ENCODE peak calls at places on chromosome 7, in nine cellular contexts. One of them, this sample, is unnamed.

GRCh38 chr7:119175916-119176627 is 951.6 kb downstream of the ANKRD7 start:
- DNase-seq in A549: peak; percentile 2
- DNase-seq in HepG2: peak; percentile 67
- DNase-seq in tibial nerve: peak; percentile 75
- DNase-seq in SJSA1: peak; percentile 33
- DNase-seq in psoas muscle: no peak
- DNase-seq in right atrium auricular region: no peak
- DNase-seq in astrocyte: peak; percentile 47
- DNase-seq in cardiac muscle cell: peak; percentile 70
- DNase-seq in this sample: no peak

GRCh38 chr7:137343483-137343841 is at the start of gene PTN:
- DNase-seq in A549: no peak
- DNase-seq in HepG2: no peak
- DNase-seq in tibial nerve: no peak
- DNase-seq in SJSA1: peak; percentile 73
- DNase-seq in psoas muscle: peak; percentile 25
- DNase-seq in right atrium auricular region: peak; percentile 70
- DNase-seq in astrocyte: peak; percentile 77
- DNase-seq in cardiac muscle cell: peak; percentile 53
- DNase-seq in this sample: no peak

GRCh38 chr7:78279035-78279434 is 480.5 kb downstream of the PHTF2 start:
- DNase-seq in A549: no peak
- DNase-seq in HepG2: no peak
- DNase-seq in tibial nerve: no peak
- DNase-seq in SJSA1: peak; percentile 3
- DNase-seq in psoas muscle: no peak
- DNase-seq in right atrium auricular region: no peak
- DNase-seq in astrocyte: peak; percentile 81
- DNase-seq in cardiac muscle cell: peak; percentile 54
- DNase-seq in this sample: no peak

GRCh38 chr7:138741453-138741735 is 40.2 kb upstream of the SVOPL start:
- DNase-seq in A549: no peak
- DNase-seq in HepG2: no peak
- DNase-seq in tibial nerve: no peak
- DNase-seq in SJSA1: no peak
- DNase-seq in psoas muscle: no peak
- DNase-seq in right atrium auricular region: no peak
- DNase-seq in astrocyte: no peak
- DNase-seq in cardiac muscle cell: no peak
- DNase-seq in this sample: no peak

GRCh38 chr7:101953248-101953819 is 135.9 kb downstream of the CUX1 start:
- DNase-seq in A549: no peak
- DNase-seq in HepG2: no peak
- DNase-seq in tibial nerve: no peak
- DNase-seq in SJSA1: no peak
- DNase-seq in psoas muscle: peak; percentile 57
- DNase-seq in right atrium auricular region: no peak
- DNase-seq in astrocyte: peak; percentile 86
- DNase-seq in cardiac muscle cell: peak; percentile 97
- DNase-seq in this sample: no peak

GRCh38 chr7:94264756-94265155 is 129.9 kb upstream of the COL1A2 start:
- DNase-seq in A549: no peak
- DNase-seq in HepG2: no peak
- DNase-seq in tibial nerve: no peak
- DNase-seq in SJSA1: no peak
- DNase-seq in psoas muscle: no peak
- DNase-seq in right atrium auricular region: no peak
- DNase-seq in astrocyte: no peak
- DNase-seq in cardiac muscle cell: no peak
- DNase-seq in this sample: no peak

GRCh38 chr7:99221866-99222265 is 14.0 kb upstream of the KPNA7 start:
- DNase-seq in A549: no peak
- DNase-seq in HepG2: no peak
- DNase-seq in tibial nerve: no peak
- DNase-seq in SJSA1: no peak
- DNase-seq in psoas muscle: no peak
- DNase-seq in right atrium auricular region: no peak
- DNase-seq in astrocyte: no peak
- DNase-seq in cardiac muscle cell: no peak
- DNase-seq in this sample: no peak

GRCh38 chr7:3436746-3437145 is 135.7 kb downstream of the SDK1 start:
- DNase-seq in A549: peak; percentile 29
- DNase-seq in HepG2: no peak
- DNase-seq in tibial nerve: no peak
- DNase-seq in SJSA1: peak; percentile 89
- DNase-seq in psoas muscle: no peak
- DNase-seq in right atrium auricular region: no peak
- DNase-seq in astrocyte: peak; percentile 82
- DNase-seq in cardiac muscle cell: peak; percentile 56
- DNase-seq in this sample: no peak

GRCh38 chr7:45099891-45100760 is 11.4 kb upstream of the NACAD start:
- DNase-seq in A549: no peak
- DNase-seq in HepG2: no peak
- DNase-seq in tibial nerve: no peak
- DNase-seq in SJSA1: no peak
- DNase-seq in psoas muscle: no peak
- DNase-seq in right atrium auricular region: no peak
- DNase-seq in astrocyte: no peak
- DNase-seq in cardiac muscle cell: no peak
- DNase-seq in this sample: no peak

GRCh38 chr7:112510032-112510742 is 29.4 kb downstream of the LSMEM1 start:
- DNase-seq in A549: no peak
- DNase-seq in HepG2: no peak
- DNase-seq in tibial nerve: no peak
- DNase-seq in SJSA1: peak; percentile 14
- DNase-seq in psoas muscle: no peak
- DNase-seq in right atrium auricular region: no peak
- DNase-seq in astrocyte: peak; percentile 86
- DNase-seq in cardiac muscle cell: peak; percentile 80
- DNase-seq in this sample: no peak

GRCh38 chr7:106344861-106345260 is 60.1 kb upstream of the NAMPT start:
- DNase-seq in A549: no peak
- DNase-seq in HepG2: no peak
- DNase-seq in tibial nerve: peak; percentile 23
- DNase-seq in SJSA1: peak; percentile 14
- DNase-seq in psoas muscle: no peak
- DNase-seq in right atrium auricular region: no peak
- DNase-seq in astrocyte: peak; percentile 46
- DNase-seq in cardiac muscle cell: peak; percentile 57
- DNase-seq in this sample: no peak

GRCh38 chr7:85682819-85683218 is 496.0 kb upstream of the SEMA3D start:
- DNase-seq in A549: no peak
- DNase-seq in HepG2: no peak
- DNase-seq in tibial nerve: no peak
- DNase-seq in SJSA1: no peak
- DNase-seq in psoas muscle: no peak
- DNase-seq in right atrium auricular region: no peak
- DNase-seq in astrocyte: peak; percentile 26
- DNase-seq in cardiac muscle cell: peak; percentile 45
- DNase-seq in this sample: no peak

GRCh38 chr7:78284945-78285344 is 486.4 kb downstream of the PHTF2 start:
- DNase-seq in A549: no peak
- DNase-seq in HepG2: no peak
- DNase-seq in tibial nerve: no peak
- DNase-seq in SJSA1: no peak
- DNase-seq in psoas muscle: no peak
- DNase-seq in right atrium auricular region: no peak
- DNase-seq in astrocyte: peak; percentile 33
- DNase-seq in cardiac muscle cell: no peak
- DNase-seq in this sample: no peak

GRCh38 chr7:95190515-95190914 is 133.8 kb downstream of the PON1 start:
- DNase-seq in A549: no peak
- DNase-seq in HepG2: peak; percentile 18
- DNase-seq in tibial nerve: no peak
- DNase-seq in SJSA1: no peak
- DNase-seq in psoas muscle: no peak
- DNase-seq in right atrium auricular region: no peak
- DNase-seq in astrocyte: no peak
- DNase-seq in cardiac muscle cell: no peak
- DNase-seq in this sample: no peak

GRCh38 chr7:2941201-2941859 is 97.2 kb upstream of the GNA12 start:
- DNase-seq in A549: no peak
- DNase-seq in HepG2: no peak
- DNase-seq in tibial nerve: no peak
- DNase-seq in SJSA1: no peak
- DNase-seq in psoas muscle: no peak
- DNase-seq in right atrium auricular region: no peak
- DNase-seq in astrocyte: no peak
- DNase-seq in cardiac muscle cell: no peak
- DNase-seq in this sample: no peak

GRCh38 chr7:100546129-100546867 is 7.3 kb downstream of the AGFG2 start:
- DNase-seq in A549: peak; percentile 63
- DNase-seq in HepG2: peak; percentile 96
- DNase-seq in tibial nerve: no peak
- DNase-seq in SJSA1: no peak
- DNase-seq in psoas muscle: no peak
- DNase-seq in right atrium auricular region: no peak
- DNase-seq in astrocyte: no peak
- DNase-seq in cardiac muscle cell: no peak
- DNase-seq in this sample: no peak

GRCh38 chr7:40680657-40681056 is 545.9 kb downstream of the SUGCT start:
- DNase-seq in A549: peak; percentile 29
- DNase-seq in HepG2: peak; percentile 28
- DNase-seq in tibial nerve: no peak
- DNase-seq in SJSA1: no peak
- DNase-seq in psoas muscle: no peak
- DNase-seq in right atrium auricular region: no peak
- DNase-seq in astrocyte: no peak
- DNase-seq in cardiac muscle cell: peak; percentile 40
- DNase-seq in this sample: no peak

GRCh38 chr7:97506728-97507127 is 225.2 kb upstream of the TAC1 start:
- DNase-seq in A549: no peak
- DNase-seq in HepG2: no peak
- DNase-seq in tibial nerve: no peak
- DNase-seq in SJSA1: no peak
- DNase-seq in psoas muscle: no peak
- DNase-seq in right atrium auricular region: no peak
- DNase-seq in astrocyte: no peak
- DNase-seq in cardiac muscle cell: no peak
- DNase-seq in this sample: no peak

GRCh38 chr7:112157072-112157471 is 49.1 kb downstream of the DOCK4 start:
- DNase-seq in A549: no peak
- DNase-seq in HepG2: no peak
- DNase-seq in tibial nerve: no peak
- DNase-seq in SJSA1: no peak
- DNase-seq in psoas muscle: no peak
- DNase-seq in right atrium auricular region: no peak
- DNase-seq in astrocyte: peak; percentile 96
- DNase-seq in cardiac muscle cell: peak; percentile 92
- DNase-seq in this sample: no peak

GRCh38 chr7:38975944-38976392 is 1.7 kb upstream of the POU6F2 start:
- DNase-seq in A549: no peak
- DNase-seq in HepG2: no peak
- DNase-seq in tibial nerve: no peak
- DNase-seq in SJSA1: no peak
- DNase-seq in psoas muscle: no peak
- DNase-seq in right atrium auricular region: no peak
- DNase-seq in astrocyte: no peak
- DNase-seq in cardiac muscle cell: no peak
- DNase-seq in this sample: no peak

GRCh38 chr7:36053589-36053988 is 99.5 kb upstream of the EEPD1 start:
- DNase-seq in A549: no peak
- DNase-seq in HepG2: no peak
- DNase-seq in tibial nerve: no peak
- DNase-seq in SJSA1: no peak
- DNase-seq in psoas muscle: no peak
- DNase-seq in right atrium auricular region: no peak
- DNase-seq in astrocyte: no peak
- DNase-seq in cardiac muscle cell: no peak
- DNase-seq in this sample: no peak

GRCh38 chr7:83015921-83016320 is 146.8 kb downstream of the PCLO start:
- DNase-seq in A549: no peak
- DNase-seq in HepG2: no peak
- DNase-seq in tibial nerve: no peak
- DNase-seq in SJSA1: no peak
- DNase-seq in psoas muscle: no peak
- DNase-seq in right atrium auricular region: no peak
- DNase-seq in astrocyte: no peak
- DNase-seq in cardiac muscle cell: no peak
- DNase-seq in this sample: no peak

DNA sequence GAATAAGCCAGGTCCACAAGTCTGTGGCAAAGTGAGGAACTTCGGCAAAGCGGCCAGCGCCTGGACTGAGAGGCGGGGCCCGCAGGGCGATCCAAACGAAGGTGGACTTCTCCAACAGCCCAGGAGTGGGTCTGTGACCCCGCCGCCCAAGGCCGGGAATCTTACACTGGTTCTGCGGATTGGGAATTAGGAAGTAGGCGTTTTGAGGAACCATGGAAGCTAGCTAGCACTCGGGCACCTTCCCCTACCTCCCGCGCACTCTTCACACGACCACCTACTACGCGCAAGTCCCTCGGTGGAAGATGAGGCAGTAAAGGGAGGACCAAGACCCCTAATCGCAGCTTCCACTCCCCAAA is 570 bp upstream of the ARF5 start:
- DNase-seq in A549: no peak
- DNase-seq in HepG2: no peak
- DNase-seq in tibial nerve: no peak
- DNase-seq in SJSA1: no peak
- DNase-seq in psoas muscle: no peak
- DNase-seq in right atrium auricular region: no peak
- DNase-seq in astrocyte: no peak
- DNase-seq in cardiac muscle cell: no peak
- DNase-seq in this sample: no peak
- H3K4me1 ChIP-seq in A549: peaks cover 23% of the 10 kb centered on the region
- H3K4me1 ChIP-seq in HepG2: peaks cover 51% of the 10 kb centered on the region
- H3K4me1 ChIP-seq in tibial nerve: peaks cover 53% of the 10 kb centered on the region
- H3K4me1 ChIP-seq in SJSA1: peaks cover 31% of the 10 kb centered on the region
- H3K4me1 ChIP-seq in psoas muscle: peaks cover 37% of the 10 kb centered on the region
- H3K4me1 ChIP-seq in right atrium auricular region: no peaks in the 10 kb centered on the region
- H3K4me1 ChIP-seq in astrocyte: peaks cover 40% of the 10 kb centered on the region
- H3K4me1 ChIP-seq in cardiac muscle cell: peaks cover 9% of the 10 kb centered on the region
- H3K4me1 ChIP-seq in this sample: peaks cover 42% of the 10 kb centered on the region

GRCh38 chr7:23449941-23450340 is 20.4 kb downstream of the IGF2BP3 start:
- DNase-seq in A549: no peak
- DNase-seq in HepG2: no peak
- DNase-seq in tibial nerve: no peak
- DNase-seq in SJSA1: no peak
- DNase-seq in psoas muscle: no peak
- DNase-seq in right atrium auricular region: no peak
- DNase-seq in astrocyte: no peak
- DNase-seq in cardiac muscle cell: no peak
- DNase-seq in this sample: no peak
- H3K27ac ChIP-seq in A549: no peak overlapping the region
- H3K27ac ChIP-seq in HepG2: no peak overlapping the region
- H3K27ac ChIP-seq in tibial nerve: no peak overlapping the region
- H3K27ac ChIP-seq in SJSA1: no peak overlapping the region
- H3K27ac ChIP-seq in psoas muscle: no peak overlapping the region
- H3K27ac ChIP-seq in right atrium auricular region: no peak overlapping the region
- H3K27ac ChIP-seq in astrocyte: no peak overlapping the region
- H3K27ac ChIP-seq in cardiac muscle cell: no peak overlapping the region
- H3K27ac ChIP-seq in this sample: no peak overlapping the region

GRCh38 chr7:23106801-23107713 is 1.5 kb downstream of the KLHL7 start:
- DNase-seq in A549: no peak
- DNase-seq in HepG2: no peak
- DNase-seq in tibial nerve: no peak
- DNase-seq in SJSA1: peak; percentile 4
- DNase-seq in psoas muscle: no peak
- DNase-seq in right atrium auricular region: no peak
- DNase-seq in astrocyte: no peak
- DNase-seq in cardiac muscle cell: peak; percentile 8
- DNase-seq in this sample: no peak
- H3K4me1 ChIP-seq in A549: peaks cover 17% of the 10 kb centered on the region
- H3K4me1 ChIP-seq in HepG2: peaks cover 18% of the 10 kb centered on the region
- H3K4me1 ChIP-seq in tibial nerve: peaks cover 44% of the 10 kb centered on the region
- H3K4me1 ChIP-seq in SJSA1: peaks cover 12% of the 10 kb centered on the region
- H3K4me1 ChIP-seq in psoas muscle: peaks cover 35% of the 10 kb centered on the region
- H3K4me1 ChIP-seq in right atrium auricular region: no peaks in the 10 kb centered on the region
- H3K4me1 ChIP-seq in astrocyte: peaks cover 8% of the 10 kb centered on the region
- H3K4me1 ChIP-seq in cardiac muscle cell: peaks cover 6% of the 10 kb centered on the region
- H3K4me1 ChIP-seq in this sample: peaks cover 8% of the 10 kb centered on the region

GRCh38 chr7:150311711-150312110 is 11.4 kb upstream of the LRRC61 start:
- DNase-seq in A549: no peak
- DNase-seq in HepG2: no peak
- DNase-seq in tibial nerve: no peak
- DNase-seq in SJSA1: no peak
- DNase-seq in psoas muscle: no peak
- DNase-seq in right atrium auricular region: no peak
- DNase-seq in astrocyte: peak; percentile 86
- DNase-seq in cardiac muscle cell: no peak
- DNase-seq in this sample: no peak
- H3K27ac ChIP-seq in A549: no peak overlapping the region
- H3K27ac ChIP-seq in HepG2: no peak overlapping the region
- H3K27ac ChIP-seq in tibial nerve: no peak overlapping the region
- H3K27ac ChIP-seq in SJSA1: no peak overlapping the region
- H3K27ac ChIP-seq in psoas muscle: no peak overlapping the region
- H3K27ac ChIP-seq in right atrium auricular region: no peak overlapping the region
- H3K27ac ChIP-seq in astrocyte: no peak overlapping the region
- H3K27ac ChIP-seq in cardiac muscle cell: no peak overlapping the region
- H3K27ac ChIP-seq in this sample: no peak overlapping the region